ENCODE peak calls at places on chromosomes 3 and 15, in four cellular contexts. F, E, U and D are unnamed samples.

GRCh38 chr15:100831466-100831865 is 48.2 kb upstream of the ALDH1A3 start:
- DNase-seq in F (no peak), E (no peak), U (no peak), D (no peak)

GRCh38 chr3:61855211-61855610 is 293.8 kb downstream of the PTPRG start:
- DNase-seq in F (no peak), E (no peak), U (no peak), D (no peak)

GRCh38 chr3:130939753-130940152 is 45.9 kb downstream of the ATP2C1 start:
- DNase-seq in F (no peak), E (no peak), U (no peak), D (no peak)

GRCh38 chr3:139629033-139629432 is 48.7 kb downstream of the NMNAT3 start:
- DNase-seq in F (peak), E (no peak), U (peak), D (peak)

GRCh38 chr15:31325432-31325975 is 1.1 kb upstream of the KLF13 start:
- DNase-seq in F (peak), E (no peak), U (no peak), D (peak)

GRCh38 chr3:8319935-8320634 is 181.5 kb upstream of the LMCD1 start:
- DNase-seq in F (no peak), E (no peak), U (no peak), D (no peak)

GRCh38 chr3:36364260-36364659 is 16.0 kb upstream of the STAC start:
- DNase-seq in F (no peak), E (no peak), U (no peak), D (no peak)

GRCh38 chr3:63611382-63611781 is 41.1 kb upstream of the SNTN start:
- DNase-seq in F (no peak), E (no peak), U (no peak), D (no peak)

GRCh38 chr3:114551770-114552526 is 258.1 kb downstream of the TIGIT start:
- DNase-seq in F (no peak), E (no peak), U (no peak), D (no peak)

GRCh38 chr15:66923438-66923881 is 141.9 kb upstream of the SMAD3 start:
- DNase-seq in F (peak), E (no peak), U (peak), D (peak)

GRCh38 chr3:15204005-15204404 is 2.0 kb upstream of the CAPN7 start:
- DNase-seq in F (peak), E (no peak), U (peak), D (no peak)

GRCh38 chr15:67148196-67148701 is 82.8 kb downstream of the SMAD3 start:
- DNase-seq in F (no peak), E (no peak), U (peak), D (no peak)

GRCh38 chr15:50764331-50765201 is 940 bp downstream of the SPPL2A start:
- DNase-seq in F (no peak), E (peak), U (no peak), D (peak)

GRCh38 chr15:82571722-82572222 is 31.5 kb upstream of the RPS17 start:
- DNase-seq in F (peak), E (no peak), U (no peak), D (peak)

GRCh38 chr3:100591411-100591810 is 18.0 kb upstream of the ADGRG7 start:
- DNase-seq in F (no peak), E (no peak), U (no peak), D (no peak)

GRCh38 chr3:132972333-132972732 is 65.9 kb upstream of the TMEM108 start:
- DNase-seq in F (no peak), E (no peak), U (no peak), D (no peak)

GRCh38 chr3:57596495-57597239 is 477 bp downstream of the ARF4 start:
- DNase-seq in F (peak), E (peak), U (peak), D (peak)

GRCh38 chr3:177441281-177441812 is 244.1 kb upstream of the TBL1XR1 start:
- DNase-seq in F (no peak), E (no peak), U (no peak), D (no peak)

GRCh38 chr3:106683931-106684330 is 693.3 kb upstream of the CCDC54 start:
- DNase-seq in F (no peak), E (no peak), U (no peak), D (no peak)

GRCh38 chr3:114179575-114179974 is 723 bp upstream of the DRD3 start:
- DNase-seq in F (no peak), E (no peak), U (peak), D (no peak)

GRCh38 chr3:145383416-145383815 is 777.6 kb downstream of the PLOD2 start:
- DNase-seq in F (no peak), E (no peak), U (no peak), D (no peak)

GRCh38 chr3:138329127-138329983 is at the start of gene NME9:
- DNase-seq in F (peak), E (no peak), U (peak), D (peak)

GRCh38 chr3:158771982-158772381 is 29.9 kb upstream of the MFSD1 start:
- DNase-seq in F (no peak), E (no peak), U (no peak), D (no peak)

GRCh38 chr15:35305031-35305555 is 220.0 kb upstream of the NANOGP8 start:
- DNase-seq in F (no peak), E (no peak), U (no peak), D (no peak)

GRCh38 chr15:64507293-64507802 is 47.0 kb downstream of the ZNF609 start:
- DNase-seq in F (peak), E (peak), U (peak), D (no peak)

GRCh38 chr15:67406257-67406861 is 114.6 kb upstream of the C15orf61 start:
- DNase-seq in F (peak), E (no peak), U (no peak), D (no peak)

GRCh38 chr15:38873151-38873550 is 308.5 kb upstream of the RASGRP1 start:
- DNase-seq in F (no peak), E (no peak), U (peak), D (no peak)

GRCh38 chr3:109154989-109155388 is 18.5 kb downstream of the C3orf85 start:
- DNase-seq in F (no peak), E (no peak), U (no peak), D (no peak)

GRCh38 chr15:52255935-52256334 is 39.7 kb downstream of the MYO5C start:
- DNase-seq in F (no peak), E (no peak), U (no peak), D (no peak)

GRCh38 chr15:64809649-64810498 is 15.6 kb downstream of the PIF1 start:
- DNase-seq in F (peak), E (no peak), U (peak), D (peak)

GRCh38 chr3:119331661-119332060 is 37.5 kb downstream of the ARHGAP31 start:
- DNase-seq in F (no peak), E (no peak), U (no peak), D (no peak)

GRCh38 chr3:152128356-152128755 is 140.4 kb upstream of the MBNL1 start:
- DNase-seq in F (no peak), E (no peak), U (no peak), D (no peak)

GRCh38 chr3:188369526-188369925 is 215.6 kb downstream of the LPP start:
- DNase-seq in F (no peak), E (no peak), U (no peak), D (no peak)

GRCh38 chr15:84824260-84824690 is 7.1 kb downstream of the ALPK3 start:
- DNase-seq in F (no peak), E (no peak), U (peak), D (no peak)

GRCh38 chr15:84883433-84883832 is 1.0 kb upstream of the SLC28A1 start:
- DNase-seq in F (no peak), E (no peak), U (peak), D (no peak)

GRCh38 chr3:130950641-130951040 is 56.8 kb downstream of the ATP2C1 start:
- DNase-seq in F (no peak), E (no peak), U (no peak), D (no peak)

GRCh38 chr3:185825639-185826481 is 1.0 kb upstream of the IGF2BP2 start:
- DNase-seq in F (peak), E (no peak), U (no peak), D (peak)
- TF ChIP-seq TARDBP in F (peak), E (no peak), U (peak), D (no peak)

GRCh38 chr3:20837676-20838302 is 651.8 kb upstream of the SGO1 start:
- DNase-seq in F (no peak), E (no peak), U (no peak), D (no peak)
- TF ChIP-seq TARDBP in F (no peak), E (no peak), U (no peak), D (no peak)

GRCh38 chr3:40597441-40597840 is 72.7 kb downstream of the ZNF621 start:
- DNase-seq in F (no peak), E (no peak), U (no peak), D (no peak)
- TF ChIP-seq TARDBP in F (no peak), E (no peak), U (no peak), D (no peak)

GRCh38 chr3:39267631-39268553 is 11.9 kb downstream of the CX3CR1 start:
- DNase-seq in F (no peak), E (no peak), U (no peak), D (no peak)

GRCh38 chr3:39268554-39268910 is 11.3 kb downstream of the CX3CR1 start:
- DNase-seq in F (no peak), E (no peak), U (no peak), D (no peak)

GRCh38 chr3:39271363-39271762 is 8.5 kb downstream of the CX3CR1 start:
- DNase-seq in F (no peak), E (no peak), U (no peak), D (no peak)

GRCh38 chr3:39272191-39272590 is 7.6 kb downstream of the CX3CR1 start:
- DNase-seq in F (no peak), E (no peak), U (no peak), D (no peak)

GRCh38 chr3:39269528-39269927 is 10.3 kb downstream of the CX3CR1 start:
- DNase-seq in F (no peak), E (no peak), U (no peak), D (no peak)
- TF ChIP-seq TARDBP in F (no peak), E (no peak), U (no peak), D (no peak)

DNA sequence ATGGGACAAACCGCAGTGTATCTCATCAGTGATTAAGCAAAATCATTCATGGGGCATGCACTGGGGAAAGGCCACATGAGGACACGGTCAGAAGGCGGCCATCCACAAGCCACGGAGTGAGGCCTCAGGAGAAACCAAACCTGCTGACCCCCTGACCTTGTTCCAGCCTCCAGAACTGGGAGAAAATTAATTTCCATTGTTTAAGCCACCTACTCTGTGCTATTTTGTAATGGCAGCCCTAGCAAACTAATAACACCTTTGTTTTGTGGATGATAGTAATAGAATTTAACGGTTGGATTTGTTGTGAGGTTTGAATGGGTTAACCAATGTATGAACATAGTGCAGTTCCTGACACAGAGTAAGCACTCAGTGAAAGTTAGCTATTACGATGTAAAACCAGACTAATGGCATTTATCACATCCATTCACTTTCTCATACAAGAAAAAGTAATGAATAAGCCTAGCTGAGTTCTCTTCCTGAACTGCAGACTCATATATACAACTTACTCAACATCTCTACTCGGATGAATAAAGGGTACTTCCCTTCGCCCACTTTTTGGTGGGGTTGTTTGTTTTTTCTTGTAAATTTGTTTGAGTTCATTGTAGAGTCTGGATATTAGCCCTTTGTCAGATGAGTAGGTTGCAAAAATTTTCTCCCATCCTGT is 22.8 kb upstream of the BUB1B start:
- DNase-seq in F (no peak), E (no peak), U (no peak), D (no peak)
- TF ChIP-seq TARDBP in F (no peak), E (no peak), U (no peak), D (no peak)